ENCODE peak calls at places on chromosomes 1 and 21, in four cellular contexts. G is K562, D is GM12878, C is HepG2. Y is an unnamed sample.

GRCh38 chr1:214058071-214058470 is 70.3 kb downstream of the PROX1 start:
- DNase-seq in D (no peak), G (no peak), C (no peak), Y (no peak)

GRCh38 chr1:116134178-116134773 is 23.1 kb downstream of the MAB21L3 start:
- DNase-seq in D (no peak), G (peak), C (no peak), Y (no peak)

GRCh38 chr21:29196021-29196663 is 65.7 kb downstream of the MAP3K7CL start:
- DNase-seq in G (peak), C (peak), D (peak), Y (no peak)

GRCh38 chr1:247008406-247008799 is 546 bp upstream of the ZNF695 start:
- DNase-seq in C (no peak), G (no peak), D (no peak), Y (no peak)

GRCh38 chr1:10291705-10292104 is 81.3 kb downstream of the KIF1B start:
- DNase-seq in G (no peak), D (no peak), C (no peak), Y (no peak)

GRCh38 chr1:149844096-149844495 is 55.3 kb upstream of the BOLA1 start:
- DNase-seq in D (no peak), G (peak), C (peak), Y (no peak)

GRCh38 chr1:7438921-7439655 is 332.0 kb upstream of the VAMP3 start:
- DNase-seq in G (no peak), C (no peak), D (no peak), Y (no peak)

GRCh38 chr1:78333426-78334012 is 157.3 kb upstream of the PTGFR start:
- DNase-seq in G (peak), D (no peak), C (peak), Y (no peak)

GRCh38 chr1:233238884-233239432 is 56.6 kb downstream of the PCNX2 start:
- DNase-seq in G (peak), D (no peak), C (peak), Y (no peak)

GRCh38 chr1:240474133-240474614 is 137.8 kb downstream of the GREM2 start:
- DNase-seq in G (peak), C (no peak), D (no peak), Y (no peak)

GRCh38 chr1:58584082-58584895 is 7.2 kb upstream of the TACSTD2 start:
- DNase-seq in C (peak), G (peak), D (no peak), Y (no peak)

GRCh38 chr1:91553196-91553595 is 52.5 kb downstream of the CDC7 start:
- DNase-seq in G (no peak), D (no peak), C (no peak), Y (no peak)

GRCh38 chr1:65572701-65573421 is 152.4 kb downstream of the LEPR start:
- DNase-seq in D (no peak), C (no peak), G (peak), Y (no peak)

GRCh38 chr21:40177979-40178378 is 310.7 kb downstream of the PCP4 start:
- DNase-seq in C (no peak), G (no peak), D (no peak), Y (no peak)

GRCh38 chr21:43304206-43304605 is 122.7 kb downstream of the SIK1 start:
- DNase-seq in D (no peak), C (no peak), G (no peak), Y (no peak)

GRCh38 chr1:88855986-88856385 is 35.4 kb downstream of the GTF2B start:
- DNase-seq in D (no peak), C (no peak), G (no peak), Y (no peak)

GRCh38 chr1:19310720-19311502 is 1.0 kb downstream of the AKR7A2 start:
- DNase-seq in G (peak), D (no peak), C (peak), Y (no peak)

GRCh38 chr1:52920791-52921291 is 699 bp downstream of the ECHDC2 start:
- DNase-seq in D (no peak), G (no peak), C (no peak), Y (no peak)

GRCh38 chr1:40782371-40782956 is 1.1 kb upstream of the KCNQ4 start:
- DNase-seq in D (no peak), C (no peak), G (no peak), Y (no peak)

GRCh38 chr1:46280092-46280491 is 23.3 kb downstream of the LRRC41 start:
- DNase-seq in C (no peak), D (no peak), G (no peak), Y (no peak)

GRCh38 chr21:35933466-35933865 is 126.9 kb downstream of the SETD4 start:
- DNase-seq in D (no peak), G (no peak), C (no peak), Y (no peak)

GRCh38 chr1:25107643-25108010 is 124.7 kb downstream of the SYF2 start:
- DNase-seq in G (no peak), C (no peak), D (no peak), Y (no peak)

GRCh38 chr1:225445644-225446297 is 17.9 kb upstream of the LBR start:
- DNase-seq in D (no peak), C (no peak), G (no peak), Y (no peak)

GRCh38 chr1:67716800-67717199 is 31.8 kb downstream of the GADD45A start:
- DNase-seq in G (no peak), D (no peak), C (no peak), Y (no peak)

GRCh38 chr1:156444407-156445001 is 56.1 kb downstream of the MEF2D start:
- DNase-seq in G (peak), D (no peak), C (peak), Y (no peak)

GRCh38 chr1:205775015-205775716 is at the start of gene RAB29:
- DNase-seq in D (peak), C (peak), G (peak), Y (peak)

GRCh38 chr1:205774277-205775014 is 836 bp downstream of the RAB29 start:
- DNase-seq in G (peak), D (peak), C (peak), Y (no peak)

GRCh38 chr1:205777994-205778393 is 2.7 kb upstream of the RAB29 start:
- DNase-seq in D (no peak), C (no peak), G (no peak), Y (no peak)

GRCh38 chr1:205772607-205773032 is 2.7 kb downstream of the RAB29 start:
- DNase-seq in C (no peak), D (peak), G (no peak), Y (no peak)

GRCh38 chr1:205775717-205776056 is 405 bp upstream of the RAB29 start:
- DNase-seq in G (peak), D (no peak), C (no peak), Y (no peak)
- TF ChIP-seq HDAC6 in G (no peak), D (no peak), C (no peak), Y (no peak)

GRCh38 chr1:244234009-244234643 is 183.0 kb downstream of the ZBTB18 start:
- DNase-seq in C (no peak), D (no peak), G (no peak), Y (no peak)

GRCh38 chr1:244230470-244230869 is 179.4 kb downstream of the ZBTB18 start:
- DNase-seq in C (no peak), D (no peak), G (no peak), Y (no peak)

GRCh38 chr1:244226440-244226839 is 175.4 kb downstream of the ZBTB18 start:
- DNase-seq in G (no peak), C (no peak), D (no peak), Y (no peak)

GRCh38 chr1:244231572-244232315 is 180.7 kb downstream of the ZBTB18 start:
- DNase-seq in C (no peak), G (no peak), D (no peak), Y (no peak)

GRCh38 chr1:244231193-244231571 is 180.1 kb downstream of the ZBTB18 start:
- DNase-seq in G (no peak), C (no peak), D (no peak), Y (no peak)
- TF ChIP-seq HDAC6 in G (no peak), C (no peak), D (no peak), Y (no peak)

DNA sequence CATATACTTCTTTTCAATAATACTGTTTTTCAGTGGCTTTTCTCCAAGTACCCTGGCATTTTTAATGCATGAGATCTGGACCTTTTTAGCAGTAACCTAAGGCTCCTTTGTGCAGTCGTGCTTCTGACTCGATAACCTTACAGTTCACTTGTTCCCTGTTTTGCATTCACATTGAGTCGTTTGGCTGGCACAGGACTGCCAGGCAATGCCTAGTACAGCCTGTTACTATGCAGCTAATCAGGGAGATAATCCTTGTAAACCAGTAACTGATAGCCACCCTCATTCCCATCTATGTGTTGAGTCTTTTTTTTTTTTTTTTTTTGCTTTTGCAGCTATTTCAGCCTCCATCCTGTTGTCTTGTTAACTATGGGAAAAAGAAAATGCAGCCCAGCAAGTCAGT is 3.8 kb downstream of the ATP1B1 start:
- DNase-seq in G (no peak), D (no peak), C (no peak), Y (no peak)
- TF ChIP-seq HDAC6 in G (no peak), D (no peak), C (no peak), Y (no peak)

GRCh38 chr1:201024251-201024998 is 911 bp upstream of the KIF21B start:
- DNase-seq in G (peak), C (peak), D (no peak), Y (no peak)

GRCh38 chr1:201026234-201026633 is 2.7 kb upstream of the KIF21B start:
- DNase-seq in D (no peak), G (peak), C (no peak), Y (no peak)

GRCh38 chr1:201026746-201027145 is 3.2 kb upstream of the KIF21B start:
- DNase-seq in D (no peak), C (no peak), G (no peak), Y (no peak)

GRCh38 chr1:201023517-201023902 is at the start of gene KIF21B:
- DNase-seq in D (no peak), C (peak), G (peak), Y (no peak)

GRCh38 chr1:201025571-201026002 is 2.1 kb upstream of the KIF21B start:
- DNase-seq in D (no peak), C (no peak), G (peak), Y (no peak)
- TF ChIP-seq HDAC6 in D (no peak), C (no peak), G (no peak), Y (no peak)

Y was measured in H1.